ENCODE peak calls at places on chromosomes 12 and 14, in eight cellular contexts. A, M, V, O, K, C, F and J are unnamed samples.

GRCh38 chr14:71651228-71651627 is 281.0 kb upstream of the RGS6 start:
- DNase-seq in A (no peak), M (no peak), V (no peak), O (no peak), K (no peak), C (no peak), F (peak; percentile 52), J (no peak)

GRCh38 chr12:39359644-39360043 is 83.3 kb downstream of the KIF21A start:
- DNase-seq in A (no peak), M (no peak), V (no peak), O (no peak), K (no peak), C (no peak), F (no peak), J (no peak)

GRCh38 chr12:17949558-17950141 is 140.3 kb downstream of the RERGL start:
- DNase-seq in A (peak; percentile 17), M (no peak), V (no peak), O (no peak), K (no peak), C (no peak), F (no peak), J (no peak)

GRCh38 chr12:128613821-128614220 is 209.9 kb downstream of the SLC15A4 start:
- DNase-seq in A (no peak), M (no peak), V (no peak), O (peak; percentile 56), K (no peak), C (no peak), F (no peak), J (no peak)

GRCh38 chr12:131494141-131494733 is 216.7 kb upstream of the SFSWAP start:
- DNase-seq in A (no peak), M (no peak), V (no peak), O (no peak), K (no peak), C (no peak), F (no peak), J (no peak)

GRCh38 chr12:31659087-31659942 is at the start of gene ETFBKMT:
- DNase-seq in A (peak; percentile 94), M (peak; percentile 87), V (peak; percentile 97), O (peak; percentile 93), K (peak; percentile 97), C (peak; percentile 94), F (peak; percentile 90), J (peak; percentile 92)

GRCh38 chr14:42224053-42224888 is 617.6 kb downstream of the LRFN5 start:
- DNase-seq in A (no peak), M (peak; percentile 42), V (peak; percentile 60), O (peak; percentile 81), K (no peak), C (peak; percentile 69), F (peak; percentile 63), J (no peak)

GRCh38 chr14:58444627-58445026 is 17.1 kb downstream of the KIAA0586 start:
- DNase-seq in A (no peak), M (no peak), V (no peak), O (no peak), K (no peak), C (no peak), F (no peak), J (no peak)

GRCh38 chr14:55317503-55317902 is 46.3 kb downstream of the FBXO34 start:
- DNase-seq in A (no peak), M (no peak), V (no peak), O (no peak), K (no peak), C (no peak), F (no peak), J (no peak)

GRCh38 chr14:95507174-95507573 is 9.3 kb downstream of the SYNE3 start:
- DNase-seq in A (peak; percentile 80), M (peak; percentile 74), V (peak; percentile 69), O (no peak), K (no peak), C (peak; percentile 92), F (peak; percentile 82), J (no peak)

GRCh38 chr12:26431211-26431610 is 235.8 kb downstream of the SSPN start:
- DNase-seq in A (no peak), M (no peak), V (no peak), O (no peak), K (no peak), C (no peak), F (no peak), J (no peak)

GRCh38 chr14:60642790-60643397 is 6.4 kb downstream of the SIX1 start:
- DNase-seq in A (peak; percentile 66), M (no peak), V (no peak), O (peak; percentile 50), K (no peak), C (peak; percentile 64), F (no peak), J (no peak)

GRCh38 chr12:110039085-110039807 is 9.1 kb downstream of the C12orf76 start:
- DNase-seq in A (no peak), M (no peak), V (peak; percentile 64), O (no peak), K (no peak), C (no peak), F (no peak), J (no peak)

GRCh38 chr12:77609016-77609415 is 221.7 kb upstream of the NAV3 start:
- DNase-seq in A (no peak), M (no peak), V (no peak), O (no peak), K (no peak), C (no peak), F (no peak), J (no peak)

GRCh38 chr12:113136128-113136989 is 798 bp upstream of the RASAL1 start:
- DNase-seq in A (no peak), M (no peak), V (peak; percentile 66), O (no peak), K (no peak), C (no peak), F (no peak), J (no peak)

GRCh38 chr12:113135178-113136127 is at the start of gene RASAL1:
- DNase-seq in A (no peak), M (no peak), V (peak; percentile 79), O (peak; percentile 84), K (no peak), C (no peak), F (no peak), J (no peak)

GRCh38 chr12:113136990-113137511 is 1.5 kb upstream of the RASAL1 start:
- DNase-seq in A (no peak), M (no peak), V (peak; percentile 65), O (no peak), K (no peak), C (no peak), F (no peak), J (no peak)

GRCh38 chr12:113133036-113133435 is 2.5 kb downstream of the RASAL1 start:
- DNase-seq in A (no peak), M (no peak), V (no peak), O (no peak), K (no peak), C (no peak), F (no peak), J (no peak)

GRCh38 chr12:113134521-113134951 is 1.0 kb downstream of the RASAL1 start:
- DNase-seq in A (no peak), M (no peak), V (no peak), O (no peak), K (no peak), C (no peak), F (no peak), J (no peak)
- H3K27me3 ChIP-seq in A (no peaks in the 10 kb centered on the region), M (no peaks in the 10 kb centered on the region), V (no peaks in the 10 kb centered on the region), O (peaks cover 36% of the 10 kb centered on the region), K (peaks cover 4% of the 10 kb centered on the region), C (peaks cover 4% of the 10 kb centered on the region), F (no peaks in the 10 kb centered on the region), J (peaks cover 21% of the 10 kb centered on the region)

GRCh38 chr14:70087380-70087697 is 101.4 kb downstream of the SLC8A3 start:
- DNase-seq in A (no peak), M (no peak), V (no peak), O (no peak), K (no peak), C (no peak), F (no peak), J (no peak)
- TF ChIP-seq CTCF in A (no peak), M (no peak), V (no peak), O (no peak), K (no peak), C (peak; percentile 52), F (no peak), J (no peak)

DNA sequence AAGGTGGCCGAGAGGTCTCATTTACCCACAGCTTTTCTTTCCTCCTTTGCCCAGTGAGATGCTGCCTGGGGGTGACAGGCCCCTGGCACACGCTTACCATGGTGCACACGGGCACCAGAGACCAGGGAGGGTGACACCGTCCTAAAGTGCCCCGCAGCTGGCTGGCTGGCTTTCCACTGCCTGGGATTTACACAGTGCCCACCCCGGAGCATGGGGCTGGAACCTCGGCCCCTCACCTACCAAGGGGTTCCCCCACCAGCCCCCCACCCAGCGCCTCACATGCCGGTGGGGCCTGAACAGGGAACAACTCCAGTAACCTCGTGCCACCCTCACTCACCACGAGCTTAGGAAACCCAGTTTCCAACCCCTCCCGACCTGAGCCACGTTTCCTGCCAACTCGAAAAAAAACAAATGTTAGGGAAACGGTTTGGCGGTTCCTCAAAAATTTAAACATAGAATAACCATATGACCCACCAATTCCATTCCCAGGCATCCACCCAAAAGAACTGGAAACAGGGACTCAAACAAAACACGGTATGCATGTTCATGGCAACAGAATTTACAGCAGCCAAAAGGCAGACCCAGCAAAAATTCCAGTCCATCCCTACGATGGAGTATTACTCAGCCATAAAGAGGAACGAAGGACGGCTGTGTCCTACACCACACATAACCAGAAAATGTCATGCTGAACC is 69.1 kb downstream of the NCOR2 start:
- DNase-seq in A (no peak), M (no peak), V (no peak), O (no peak), K (no peak), C (no peak), F (no peak), J (no peak)
- H3K27ac ChIP-seq in A (peak overlapping the region; percentile 61), M (peak overlapping the region; percentile 52), V (peak overlapping the region; percentile 29), O (no peak overlapping the region), K (peak overlapping the region; percentile 73), C (peak overlapping the region; percentile 85), F (peak overlapping the region; percentile 46), J (peak overlapping the region; percentile 47)

GRCh38 chr14:101445278-101445677 is 116.0 kb upstream of the DIO3 start:
- DNase-seq in A (no peak), M (no peak), V (no peak), O (no peak), K (peak; percentile 78), C (no peak), F (no peak), J (no peak)

GRCh38 chr14:101444116-101444515 is 117.2 kb upstream of the DIO3 start:
- DNase-seq in A (no peak), M (no peak), V (no peak), O (no peak), K (peak; percentile 83), C (no peak), F (no peak), J (no peak)

GRCh38 chr14:101441710-101442109 is 119.6 kb upstream of the DIO3 start:
- DNase-seq in A (no peak), M (no peak), V (no peak), O (no peak), K (no peak), C (no peak), F (no peak), J (no peak)

GRCh38 chr14:101442451-101442850 is 118.8 kb upstream of the DIO3 start:
- DNase-seq in A (no peak), M (no peak), V (no peak), O (no peak), K (no peak), C (no peak), F (no peak), J (no peak)

DNA sequence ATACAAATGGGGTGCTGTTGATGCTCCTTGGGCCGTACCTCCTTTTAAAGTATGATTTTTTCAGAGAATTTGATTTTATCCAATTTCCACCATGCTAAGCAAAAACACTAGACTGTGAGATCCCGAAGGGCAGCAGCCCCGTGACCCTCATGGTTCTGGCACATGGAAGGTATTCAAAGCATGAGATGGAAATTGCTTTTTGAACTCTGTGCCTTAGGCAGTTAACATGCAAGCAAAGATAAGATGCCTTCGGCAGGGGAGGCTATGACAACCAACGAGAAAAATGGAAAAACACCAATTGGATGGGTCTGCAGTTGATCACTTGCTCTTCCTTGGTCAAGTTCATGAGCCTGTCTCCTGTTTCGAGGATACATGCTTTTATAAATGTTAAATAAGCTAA is 120.8 kb upstream of the DIO3 start:
- DNase-seq in A (no peak), M (no peak), V (no peak), O (no peak), K (no peak), C (no peak), F (no peak), J (no peak)
- H3K27me3 ChIP-seq in A (no peaks in the 10 kb centered on the region), M (no peaks in the 10 kb centered on the region), V (no peaks in the 10 kb centered on the region), O (no peaks in the 10 kb centered on the region), K (no peaks in the 10 kb centered on the region), C (no peaks in the 10 kb centered on the region), F (no peaks in the 10 kb centered on the region), J (peaks cover 11% of the 10 kb centered on the region)